ENCODE peak calls at places on chromosome 3, in ten cellular contexts. F, J, V, L, S, D, T, G, Q and I are unnamed samples.

GRCh38 chr3:55718475-55718874 is 231.4 kb upstream of the WNT5A start:
- DNase-seq in F (no peak), J (no peak), V (no peak), L (no peak), S (no peak), D (no peak), T (peak), G (no peak), Q (no peak), I (no peak)

GRCh38 chr3:180679178-180680096 is at the start of gene CCDC39:
- DNase-seq in F (peak), J (peak), V (peak), L (peak), S (peak), D (no peak), T (peak), G (peak), Q (peak), I (peak)

GRCh38 chr3:10583798-10584708 is 78.7 kb upstream of the ATP2B2 start:
- DNase-seq in F (no peak), J (no peak), V (no peak), L (no peak), S (no peak), D (no peak), T (no peak), G (no peak), Q (no peak), I (no peak)

GRCh38 chr3:170149016-170149415 is 32.5 kb downstream of the PHC3 start:
- DNase-seq in F (no peak), J (no peak), V (no peak), L (no peak), S (no peak), D (no peak), T (no peak), G (no peak), Q (no peak), I (no peak)

GRCh38 chr3:194871143-194871863 is 185.6 kb downstream of the FAM43A start:
- DNase-seq in F (peak), J (peak), V (peak), L (peak), S (peak), D (peak), T (peak), G (no peak), Q (peak), I (peak)

GRCh38 chr3:141894524-141895176 is 18.2 kb downstream of the ATP1B3 start:
- DNase-seq in F (peak), J (no peak), V (peak), L (no peak), S (no peak), D (no peak), T (peak), G (no peak), Q (no peak), I (no peak)

GRCh38 chr3:24196526-24196925 is 251.4 kb downstream of the NR1D2 start:
- DNase-seq in F (no peak), J (no peak), V (peak), L (no peak), S (no peak), D (no peak), T (peak), G (no peak), Q (no peak), I (no peak)

GRCh38 chr3:46405301-46406079 is 1.4 kb downstream of the CCR5AS start:
- DNase-seq in F (no peak), J (peak), V (peak), L (peak), S (no peak), D (no peak), T (no peak), G (no peak), Q (peak), I (no peak)

GRCh38 chr3:9386060-9386459 is 11.4 kb upstream of the SETD5 start:
- DNase-seq in F (no peak), J (no peak), V (no peak), L (no peak), S (no peak), D (no peak), T (no peak), G (no peak), Q (no peak), I (no peak)

GRCh38 chr3:150588027-150588830 is 14.9 kb upstream of the SELENOT start:
- DNase-seq in F (no peak), J (peak), V (no peak), L (no peak), S (peak), D (no peak), T (no peak), G (peak), Q (no peak), I (no peak)

GRCh38 chr3:106862067-106862466 is 515.2 kb upstream of the CCDC54 start:
- DNase-seq in F (no peak), J (no peak), V (peak), L (no peak), S (no peak), D (no peak), T (peak), G (no peak), Q (no peak), I (no peak)

GRCh38 chr3:136250862-136251460 is 821 bp downstream of the PCCB start:
- DNase-seq in F (peak), J (peak), V (peak), L (peak), S (peak), D (peak), T (peak), G (peak), Q (peak), I (peak)

DNA sequence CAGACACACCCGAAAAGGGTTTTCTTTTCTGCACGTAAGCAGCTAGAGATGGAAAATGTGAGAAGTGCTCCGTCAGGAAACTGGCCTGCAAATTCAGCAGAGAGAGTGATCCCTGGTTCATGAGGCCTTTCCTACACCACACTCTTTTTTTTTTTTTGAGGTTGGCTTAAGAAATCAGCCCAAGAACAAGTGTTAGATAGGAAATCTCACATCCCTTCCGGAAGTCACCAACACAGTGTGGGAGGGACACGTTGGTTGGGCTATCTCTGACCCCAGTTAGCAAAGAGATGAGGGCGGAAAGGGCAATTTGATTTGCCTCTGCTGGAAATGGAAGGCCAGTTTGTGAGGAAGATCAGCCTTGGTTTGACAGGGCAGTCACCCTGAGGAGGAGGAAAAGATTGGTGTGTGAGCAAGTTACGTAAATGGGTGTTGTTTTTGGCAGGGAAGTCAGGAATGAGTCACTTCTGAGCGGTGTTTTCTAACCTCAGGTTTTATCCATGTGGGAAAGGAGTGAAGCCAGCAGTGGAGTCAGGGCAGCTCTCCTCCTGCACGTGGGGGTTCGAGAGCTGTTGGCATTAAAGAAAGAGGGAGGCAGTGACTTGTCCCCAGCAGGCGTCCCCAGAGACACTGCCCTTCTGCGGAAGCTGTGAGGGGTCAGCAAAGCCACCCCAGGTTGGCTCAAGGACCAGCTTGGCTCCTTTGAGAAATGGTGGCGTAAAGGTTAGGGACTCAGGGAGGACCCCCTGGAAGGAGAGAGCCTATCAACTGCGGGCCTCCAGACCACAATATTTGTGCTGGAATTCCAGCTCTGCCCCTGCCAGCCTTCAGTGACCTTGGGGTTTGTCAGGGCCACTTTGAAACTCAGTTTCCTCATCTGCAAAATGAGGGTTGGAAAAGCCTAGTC is 237.6 kb upstream of the BHLHE40 start:
- DNase-seq in F (peak), J (peak), V (peak), L (peak), S (no peak), D (peak), T (peak), G (peak), Q (peak), I (no peak)
- TF ChIP-seq CTCF in F (no peak), J (no peak), V (no peak), L (no peak), S (no peak), D (no peak), T (no peak), G (no peak), Q (no peak), I (no peak)

GRCh38 chr3:66971891-66972551 is 26.1 kb upstream of the KBTBD8 start:
- DNase-seq in F (peak), J (peak), V (peak), L (peak), S (peak), D (peak), T (peak), G (peak), Q (peak), I (peak)

DNA sequence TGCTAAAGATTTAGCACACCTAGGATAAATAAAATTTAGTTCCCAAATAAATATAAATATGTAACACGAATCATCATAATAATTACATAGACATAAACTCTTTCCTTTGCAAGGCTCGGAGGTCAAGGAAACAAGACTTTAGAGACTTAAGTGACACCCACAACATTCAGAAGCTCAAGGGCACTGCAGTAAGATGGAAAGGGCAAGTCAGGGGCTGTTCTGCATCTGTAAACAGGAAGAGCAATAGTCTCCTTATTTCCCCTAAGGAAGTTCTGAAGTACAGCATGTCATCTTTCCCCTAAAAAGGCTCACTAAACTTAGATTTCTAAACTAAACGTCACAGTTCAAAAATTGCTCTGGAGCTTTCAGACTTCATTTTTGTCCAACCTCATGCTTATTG is 26.9 kb upstream of the KBTBD8 start:
- DNase-seq in F (no peak), J (no peak), V (no peak), L (no peak), S (no peak), D (no peak), T (no peak), G (no peak), Q (no peak), I (no peak)
- TF ChIP-seq CTCF in F (no peak), J (no peak), V (no peak), L (no peak), S (no peak), D (no peak), T (no peak), G (no peak), Q (no peak), I (no peak)

DNA sequence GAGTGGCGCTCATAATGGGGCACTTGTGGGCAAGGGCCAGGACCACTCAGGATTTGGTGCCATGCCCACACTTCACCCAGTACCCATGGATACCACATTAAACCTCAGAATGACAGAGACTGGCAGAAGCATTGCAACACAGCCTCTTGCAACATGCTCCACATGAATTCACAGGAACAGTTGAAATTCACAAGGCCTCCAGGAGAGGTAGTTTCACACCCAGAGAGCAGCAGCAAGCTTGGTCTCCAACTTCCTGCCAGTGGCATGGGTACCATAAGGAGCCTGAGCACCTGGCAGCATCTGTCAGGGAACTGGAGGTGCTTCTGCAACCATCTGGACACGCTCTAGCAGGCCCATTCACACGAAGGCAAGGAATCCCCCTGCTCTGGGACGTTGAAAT is 101.0 kb downstream of the OSBPL10 start:
- DNase-seq in F (peak), J (peak), V (peak), L (no peak), S (no peak), D (no peak), T (peak), G (no peak), Q (no peak), I (no peak)
- TF ChIP-seq CTCF in F (no peak), J (peak), V (no peak), L (no peak), S (no peak), D (no peak), T (peak), G (no peak), Q (no peak), I (no peak)

GRCh38 chr3:142904639-142905441 is 16.0 kb upstream of the PCOLCE2 start:
- DNase-seq in F (peak), J (no peak), V (peak), L (peak), S (no peak), D (no peak), T (peak), G (no peak), Q (peak), I (no peak)
- TF ChIP-seq CTCF in F (peak), J (no peak), V (peak), L (no peak), S (no peak), D (no peak), T (no peak), G (no peak), Q (no peak), I (no peak)

DNA sequence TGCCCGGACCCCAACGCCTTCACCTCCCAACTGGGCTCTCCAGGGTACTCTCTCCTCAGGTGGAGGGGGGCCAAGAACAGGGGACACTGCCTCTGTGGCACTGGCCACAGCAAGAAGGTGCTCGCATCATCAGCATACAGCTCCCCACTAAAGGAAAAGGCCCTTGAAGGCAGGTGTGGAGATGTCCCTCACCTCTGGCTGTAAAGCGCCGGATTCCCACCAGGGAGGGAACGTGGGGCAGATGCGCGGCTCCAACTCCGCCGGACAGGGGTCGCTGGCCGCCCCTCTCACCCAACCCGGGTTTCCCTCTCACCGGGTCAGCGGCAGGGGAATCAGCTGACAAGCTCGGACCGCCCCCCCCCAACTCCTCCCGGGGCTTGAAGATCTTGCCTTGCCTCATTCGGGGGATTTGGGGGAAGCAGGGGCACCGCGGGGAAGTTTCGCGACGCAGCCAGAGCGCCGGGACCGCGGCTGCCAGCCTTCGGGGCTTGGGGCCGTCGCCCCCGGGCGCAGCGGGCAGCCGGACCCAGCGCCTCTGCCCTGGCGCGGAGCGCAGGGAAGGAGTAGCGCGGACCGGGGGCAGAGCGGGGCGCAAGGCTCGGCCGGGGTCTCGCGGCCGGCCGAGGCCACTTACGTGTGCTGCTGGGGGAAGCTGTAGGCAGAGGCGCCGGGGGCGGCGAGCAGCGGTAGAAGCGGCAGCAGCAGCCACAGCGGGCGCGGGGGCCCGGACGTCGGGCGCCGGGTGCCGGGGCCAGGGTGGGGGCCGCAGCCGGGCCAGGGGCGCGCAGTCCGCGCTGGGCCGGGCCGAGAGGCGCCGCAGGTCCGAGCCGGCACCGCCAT is 630 bp downstream of the CACNA2D2 start:
- DNase-seq in F (no peak), J (peak), V (no peak), L (no peak), S (peak), D (no peak), T (no peak), G (no peak), Q (no peak), I (peak)
- TF ChIP-seq CTCF in F (no peak), J (no peak), V (no peak), L (no peak), S (no peak), D (no peak), T (no peak), G (no peak), Q (no peak), I (no peak)

GRCh38 chr3:167148121-167148520 is 232.0 kb downstream of the ZBBX start:
- DNase-seq in F (no peak), J (no peak), V (no peak), L (no peak), S (no peak), D (no peak), T (no peak), G (no peak), Q (no peak), I (no peak)
- TF ChIP-seq CTCF in F (no peak), J (no peak), V (no peak), L (no peak), S (no peak), D (no peak), T (no peak), G (no peak), Q (no peak), I (no peak)

GRCh38 chr3:134145183-134145582 is 105.5 kb downstream of the RYK start:
- DNase-seq in F (no peak), J (no peak), V (no peak), L (no peak), S (no peak), D (no peak), T (no peak), G (no peak), Q (no peak), I (no peak)
- TF ChIP-seq CTCF in F (no peak), J (no peak), V (no peak), L (no peak), S (no peak), D (no peak), T (no peak), G (no peak), Q (no peak), I (no peak)

DNA sequence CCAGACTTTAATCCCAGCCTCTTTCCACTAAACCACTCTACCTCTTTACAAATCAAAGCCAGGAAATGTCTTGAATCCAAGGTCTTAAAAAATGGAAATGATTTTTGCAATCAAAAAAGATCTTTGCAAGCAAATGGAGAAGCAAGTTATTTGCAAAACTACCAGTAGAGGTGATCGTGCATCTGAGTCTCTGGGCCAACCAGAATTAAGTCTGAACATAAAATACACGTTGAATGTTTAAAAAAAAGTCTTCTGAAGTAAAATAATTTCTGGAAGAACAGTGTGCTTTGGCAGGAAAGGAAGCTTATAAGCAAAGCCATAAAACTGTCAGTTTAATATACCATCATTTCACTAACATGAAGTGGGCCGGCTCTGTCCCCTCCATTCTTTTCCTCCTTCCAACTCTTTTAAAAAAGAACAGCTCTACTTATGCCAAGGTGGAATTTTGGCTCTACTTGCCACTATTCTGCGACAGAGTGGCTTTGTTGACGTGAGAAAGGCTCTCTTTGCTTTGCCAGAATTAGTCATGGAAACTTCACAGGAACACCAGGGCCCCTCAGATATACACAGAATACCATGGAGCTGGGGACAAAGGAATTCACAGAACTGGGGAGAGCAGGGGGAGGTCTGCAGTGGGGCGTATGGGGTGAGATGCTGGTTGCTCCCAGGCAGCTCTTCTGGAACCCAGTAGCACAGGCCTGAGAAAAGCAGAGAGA is 29.8 kb downstream of the FSTL1 start:
- DNase-seq in F (no peak), J (no peak), V (no peak), L (no peak), S (no peak), D (no peak), T (peak), G (peak), Q (no peak), I (no peak)
- TF ChIP-seq CTCF in F (no peak), J (peak), V (no peak), L (no peak), S (no peak), D (no peak), T (peak), G (no peak), Q (no peak), I (no peak)

DNA sequence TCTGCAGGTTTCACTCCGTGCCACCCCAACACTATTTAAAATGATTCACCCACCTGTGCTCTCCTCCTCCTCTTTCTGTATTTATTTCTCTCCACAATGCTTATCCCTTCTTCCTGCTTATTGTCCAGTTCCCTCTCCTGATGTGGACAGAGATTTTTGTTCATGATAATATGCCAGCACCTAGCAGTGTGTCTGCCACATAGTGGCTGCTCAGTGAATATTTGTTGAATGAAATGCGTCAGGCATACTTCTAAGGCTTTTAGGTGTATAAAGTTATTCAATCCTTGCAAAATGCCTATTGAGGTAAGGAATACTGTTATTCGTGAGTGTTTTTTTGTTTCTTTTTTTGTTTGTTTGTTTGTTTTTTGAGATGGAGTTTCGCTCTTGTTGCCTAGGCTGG is 67.5 kb upstream of the MME start:
- DNase-seq in F (no peak), J (no peak), V (peak), L (no peak), S (no peak), D (no peak), T (no peak), G (no peak), Q (no peak), I (no peak)
- TF ChIP-seq CTCF in F (no peak), J (no peak), V (peak), L (no peak), S (no peak), D (no peak), T (no peak), G (no peak), Q (no peak), I (no peak)